ENCODE peak calls at places on chromosome 20, in seven cellular contexts. C is dorsolateral prefrontal cortex, D is nephron progenitor cell, O is NCI-H774, W is A549, Q is bronchial epithelial cell, V is T follicular helper cell. R is an unnamed sample.

GRCh38 chr20:23298926-23299672 is 51.5 kb upstream of the NXT1 start:
- DNase-seq in O (no peak), D (no peak), Q (no peak), C (no peak), W (no peak), V (no peak), R (no peak)

GRCh38 chr20:57215826-57216471 is 50.5 kb downstream of the BMP7 start:
- DNase-seq in Q (no peak), C (no peak), W (no peak), V (no peak), D (peak), O (no peak), R (no peak)

GRCh38 chr20:48603116-48603818 is 224.5 kb downstream of the PREX1 start:
- DNase-seq in V (no peak), C (no peak), Q (no peak), D (peak), W (no peak), O (no peak), R (peak)

GRCh38 chr20:48038703-48039102 is 253.4 kb upstream of the SULF2 start:
- DNase-seq in Q (no peak), V (no peak), O (no peak), W (no peak), D (no peak), C (no peak), R (no peak)

GRCh38 chr20:53621482-53622246 is 28.0 kb upstream of the ZNF217 start:
- DNase-seq in O (no peak), D (no peak), Q (peak), C (no peak), V (no peak), W (peak), R (peak)

GRCh38 chr20:54063998-54064676 is 6.3 kb downstream of the BCAS1 start:
- DNase-seq in D (no peak), W (no peak), V (no peak), Q (no peak), C (no peak), O (no peak), R (no peak)

GRCh38 chr20:2703716-2704475 is 11.3 kb downstream of the EBF4 start:
- DNase-seq in W (no peak), O (no peak), C (no peak), D (no peak), Q (no peak), V (no peak), R (no peak)

GRCh38 chr20:50186987-50187402 is 3.6 kb upstream of the CEBPB start:
- DNase-seq in Q (no peak), V (no peak), D (no peak), O (no peak), C (no peak), W (peak), R (no peak)

GRCh38 chr20:36467076-36467999 is 74.0 kb upstream of the MYL9 start:
- DNase-seq in Q (peak), D (no peak), O (peak), V (peak), C (no peak), W (peak), R (no peak)

GRCh38 chr20:35942243-35942642 is 12.1 kb downstream of the SCAND1 start:
- DNase-seq in V (no peak), O (no peak), C (no peak), Q (no peak), D (no peak), W (no peak), R (no peak)

GRCh38 chr20:64083380-64084208 is 604 bp downstream of the LKAAEAR1 start:
- DNase-seq in D (peak), W (peak), O (peak), C (no peak), Q (peak), V (peak), R (peak)

GRCh38 chr20:32445539-32446273 is 87.6 kb downstream of the ASXL1 start:
- DNase-seq in W (no peak), Q (no peak), C (peak), D (no peak), O (no peak), V (no peak), R (peak)

GRCh38 chr20:62985089-62985778 is 21.5 kb downstream of the BHLHE23 start:
- DNase-seq in C (no peak), O (peak), W (no peak), Q (no peak), V (no peak), D (no peak), R (no peak)

GRCh38 chr20:61359254-61359653 is 107.2 kb downstream of the CDH4 start:
- DNase-seq in V (no peak), Q (no peak), D (no peak), O (no peak), W (no peak), C (no peak), R (no peak)

GRCh38 chr20:10716855-10717254 is 43.1 kb upstream of the JAG1 start:
- DNase-seq in V (no peak), D (no peak), Q (peak), O (no peak), W (peak), C (no peak), R (no peak)